ENCODE peak calls at places on chromosomes 6 and 20, in six cellular contexts. K, N, M, V, P and X are unnamed samples.

GRCh38 chr6:87817226-87817625 is 115.2 kb upstream of the AKIRIN2 start:
- DNase-seq in K (no peak), N (no peak), M (no peak), V (no peak), P (no peak), X (no peak)

GRCh38 chr20:56979125-56979524 is 287.3 kb downstream of the BMP7 start:
- DNase-seq in K (no peak), N (no peak), M (no peak), V (no peak), P (no peak), X (no peak)

GRCh38 chr6:53858913-53859312 is 64.1 kb downstream of the LRRC1 start:
- DNase-seq in K (no peak), N (no peak), M (no peak), V (no peak), P (no peak), X (no peak)

GRCh38 chr6:106446287-106446885 is 85.9 kb downstream of the CRYBG1 start:
- DNase-seq in K (no peak), N (peak), M (no peak), V (no peak), P (no peak), X (no peak)

GRCh38 chr6:33761922-33762629 is 15.4 kb upstream of the IP6K3 start:
- DNase-seq in K (peak), N (peak), M (no peak), V (no peak), P (peak), X (no peak)

GRCh38 chr20:1998715-1999114 is 4.9 kb upstream of the PDYN start:
- DNase-seq in K (no peak), N (no peak), M (no peak), V (no peak), P (no peak), X (no peak)

GRCh38 chr6:127186889-127187288 is 68.4 kb downstream of the RSPO3 start:
- DNase-seq in K (no peak), N (peak), M (peak), V (peak), P (peak), X (peak)

GRCh38 chr6:137589067-137589848 is 95.1 kb upstream of the OLIG3 start:
- DNase-seq in K (no peak), N (peak), M (peak), V (no peak), P (no peak), X (peak)

GRCh38 chr6:4848382-4849068 is 72.3 kb downstream of the CDYL start:
- DNase-seq in K (no peak), N (no peak), M (no peak), V (no peak), P (no peak), X (no peak)

GRCh38 chr6:163335671-163336545 is 78.6 kb upstream of the QKI start:
- DNase-seq in K (no peak), N (no peak), M (no peak), V (no peak), P (no peak), X (no peak)

GRCh38 chr6:5003604-5004372 is at the start of gene RPP40:
- DNase-seq in K (peak), N (peak), M (peak), V (peak), P (peak), X (peak)

GRCh38 chr6:51257938-51258337 is 439.3 kb downstream of the TFAP2B start:
- DNase-seq in K (no peak), N (no peak), M (no peak), V (no peak), P (no peak), X (no peak)

GRCh38 chr6:158959552-158959951 is 40.5 kb downstream of the RSPH3 start:
- DNase-seq in K (no peak), N (no peak), M (no peak), V (no peak), P (no peak), X (no peak)

GRCh38 chr6:47308674-47309325 is 905 bp downstream of the TNFRSF21 start:
- DNase-seq in K (peak), N (no peak), M (no peak), V (no peak), P (peak), X (no peak)

GRCh38 chr6:143160008-143160407 is 99.3 kb downstream of the AIG1 start:
- DNase-seq in K (no peak), N (no peak), M (no peak), V (no peak), P (no peak), X (no peak)

GRCh38 chr6:137361701-137362100 is 132.5 kb downstream of the OLIG3 start:
- DNase-seq in K (no peak), N (peak), M (no peak), V (no peak), P (no peak), X (no peak)

GRCh38 chr6:2387445-2387844 is 142.0 kb upstream of the GMDS start:
- DNase-seq in K (no peak), N (no peak), M (no peak), V (no peak), P (no peak), X (no peak)

GRCh38 chr6:95094751-95095150 is 482.6 kb upstream of the MANEA start:
- DNase-seq in K (no peak), N (no peak), M (no peak), V (peak), P (no peak), X (no peak)

GRCh38 chr6:119071576-119071975 is 6.9 kb downstream of the FAM184A start:
- DNase-seq in K (no peak), N (no peak), M (no peak), V (no peak), P (no peak), X (no peak)

GRCh38 chr6:106128981-106129761 is 43.0 kb downstream of the PRDM1 start:
- DNase-seq in K (no peak), N (peak), M (no peak), V (no peak), P (no peak), X (no peak)

GRCh38 chr6:5511924-5512323 is 250.6 kb downstream of the FARS2 start:
- DNase-seq in K (no peak), N (no peak), M (no peak), V (no peak), P (no peak), X (no peak)

GRCh38 chr6:22512716-22513452 is 56.5 kb upstream of the HDGFL1 start:
- DNase-seq in K (no peak), N (no peak), M (no peak), V (no peak), P (no peak), X (no peak)